ENCODE peak calls at places on chromosome 4, in four cellular contexts. One of them, this sample, is unnamed.

GRCh38 chr4:138053601-138054322 is 188.4 kb downstream of the SLC7A11 start:
- DNase-seq in AG04450: peak
- DNase-seq in lower lobe of right lung: no peak
- DNase-seq in suprapubic skin: no peak
- DNase-seq in this sample: peak

GRCh38 chr4:51906167-51906647 is 63.3 kb downstream of the DCUN1D4 start:
- DNase-seq in AG04450: no peak
- DNase-seq in lower lobe of right lung: no peak
- DNase-seq in suprapubic skin: no peak
- DNase-seq in this sample: no peak

GRCh38 chr4:1451106-1451751 is 45.0 kb upstream of the NKX1-1 start:
- DNase-seq in AG04450: no peak
- DNase-seq in lower lobe of right lung: peak
- DNase-seq in suprapubic skin: peak
- DNase-seq in this sample: no peak

GRCh38 chr4:140092094-140092820 is 61.7 kb downstream of the MAML3 start:
- DNase-seq in AG04450: no peak
- DNase-seq in lower lobe of right lung: peak
- DNase-seq in suprapubic skin: peak
- DNase-seq in this sample: no peak

GRCh38 chr4:114005569-114006442 is 26.4 kb upstream of the ARSJ start:
- DNase-seq in AG04450: peak
- DNase-seq in lower lobe of right lung: no peak
- DNase-seq in suprapubic skin: no peak
- DNase-seq in this sample: peak

GRCh38 chr4:95732061-95732460 is 107.8 kb upstream of the PDHA2 start:
- DNase-seq in AG04450: no peak
- DNase-seq in lower lobe of right lung: no peak
- DNase-seq in suprapubic skin: no peak
- DNase-seq in this sample: no peak

GRCh38 chr4:58144721-58145120 is 1034.5 kb upstream of the IGFBP7 start:
- DNase-seq in AG04450: no peak
- DNase-seq in lower lobe of right lung: no peak
- DNase-seq in suprapubic skin: no peak
- DNase-seq in this sample: no peak

GRCh38 chr4:2592572-2592971 is 56.1 kb downstream of the FAM193A start:
- DNase-seq in AG04450: no peak
- DNase-seq in lower lobe of right lung: no peak
- DNase-seq in suprapubic skin: no peak
- DNase-seq in this sample: no peak

GRCh38 chr4:169070071-169070894 is 60.2 kb upstream of the CBR4 start:
- DNase-seq in AG04450: no peak
- DNase-seq in lower lobe of right lung: no peak
- DNase-seq in suprapubic skin: no peak
- DNase-seq in this sample: peak

GRCh38 chr4:147808447-147808846 is 76.6 kb downstream of the ARHGAP10 start:
- DNase-seq in AG04450: no peak
- DNase-seq in lower lobe of right lung: no peak
- DNase-seq in suprapubic skin: no peak
- DNase-seq in this sample: no peak

GRCh38 chr4:25845841-25846653 is 16.7 kb downstream of the SEL1L3 start:
- DNase-seq in AG04450: no peak
- DNase-seq in lower lobe of right lung: no peak
- DNase-seq in suprapubic skin: no peak
- DNase-seq in this sample: no peak

GRCh38 chr4:76308548-76308947 is 2.0 kb downstream of the STBD1 start:
- DNase-seq in AG04450: no peak
- DNase-seq in lower lobe of right lung: no peak
- DNase-seq in suprapubic skin: no peak
- DNase-seq in this sample: no peak

GRCh38 chr4:82811838-82812672 is 13.5 kb upstream of the SCD5 start:
- DNase-seq in AG04450: no peak
- DNase-seq in lower lobe of right lung: no peak
- DNase-seq in suprapubic skin: no peak
- DNase-seq in this sample: no peak

GRCh38 chr4:23728393-23728792 is 161.5 kb downstream of the PPARGC1A start:
- DNase-seq in AG04450: peak
- DNase-seq in lower lobe of right lung: no peak
- DNase-seq in suprapubic skin: no peak
- DNase-seq in this sample: peak

GRCh38 chr4:74540193-74540592 is 95.3 kb downstream of the AREG start:
- DNase-seq in AG04450: no peak
- DNase-seq in lower lobe of right lung: no peak
- DNase-seq in suprapubic skin: no peak
- DNase-seq in this sample: no peak

GRCh38 chr4:15414601-15415091 is 13.2 kb upstream of the C1QTNF7 start:
- DNase-seq in AG04450: no peak
- DNase-seq in lower lobe of right lung: no peak
- DNase-seq in suprapubic skin: no peak
- DNase-seq in this sample: peak

GRCh38 chr4:147794787-147795413 is 63.0 kb downstream of the ARHGAP10 start:
- DNase-seq in AG04450: no peak
- DNase-seq in lower lobe of right lung: no peak
- DNase-seq in suprapubic skin: no peak
- DNase-seq in this sample: no peak

GRCh38 chr4:169226565-169226964 is 44.2 kb downstream of the SH3RF1 start:
- DNase-seq in AG04450: no peak
- DNase-seq in lower lobe of right lung: no peak
- DNase-seq in suprapubic skin: no peak
- DNase-seq in this sample: no peak

GRCh38 chr4:125735107-125735506 is 420.4 kb downstream of the FAT4 start:
- DNase-seq in AG04450: peak
- DNase-seq in lower lobe of right lung: no peak
- DNase-seq in suprapubic skin: no peak
- DNase-seq in this sample: peak

GRCh38 chr4:104449537-104449936 is 45.2 kb downstream of the CXXC4 start:
- DNase-seq in AG04450: no peak
- DNase-seq in lower lobe of right lung: no peak
- DNase-seq in suprapubic skin: no peak
- DNase-seq in this sample: no peak

DNA sequence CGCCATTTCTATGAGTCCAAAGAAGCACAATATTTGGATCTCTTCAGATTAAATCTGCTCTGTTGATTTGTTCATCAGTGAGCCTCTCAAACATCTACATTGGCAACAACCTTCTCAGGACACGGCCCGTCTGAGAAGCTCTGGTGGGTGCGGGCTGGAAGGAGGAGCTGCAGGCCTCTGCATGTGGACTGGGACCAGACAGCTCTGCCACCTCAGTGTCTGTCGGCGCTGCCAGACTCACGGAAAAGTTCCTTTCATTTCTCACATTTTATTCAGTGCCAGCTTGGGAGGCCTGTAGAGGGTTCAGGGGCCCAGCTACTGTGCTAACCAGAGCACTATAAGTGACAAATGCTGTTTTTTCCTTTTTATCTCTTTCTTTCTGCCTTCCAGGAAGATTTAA is 23.0 kb upstream of the HOPX start:
- DNase-seq in AG04450: no peak
- DNase-seq in lower lobe of right lung: no peak
- DNase-seq in suprapubic skin: no peak
- DNase-seq in this sample: no peak
- H3K4me3 ChIP-seq in AG04450: no peak
- H3K4me3 ChIP-seq in lower lobe of right lung: no peak
- H3K4me3 ChIP-seq in suprapubic skin: no peak
- H3K4me3 ChIP-seq in this sample: no peak

GRCh38 chr4:64584981-64585557 is 175.8 kb upstream of the TECRL start:
- DNase-seq in AG04450: no peak
- DNase-seq in lower lobe of right lung: no peak
- DNase-seq in suprapubic skin: no peak
- DNase-seq in this sample: no peak
- TF ChIP-seq CTCF in AG04450: peak
- TF ChIP-seq CTCF in lower lobe of right lung: peak
- TF ChIP-seq CTCF in suprapubic skin: no peak
- TF ChIP-seq CTCF in this sample: peak

DNA sequence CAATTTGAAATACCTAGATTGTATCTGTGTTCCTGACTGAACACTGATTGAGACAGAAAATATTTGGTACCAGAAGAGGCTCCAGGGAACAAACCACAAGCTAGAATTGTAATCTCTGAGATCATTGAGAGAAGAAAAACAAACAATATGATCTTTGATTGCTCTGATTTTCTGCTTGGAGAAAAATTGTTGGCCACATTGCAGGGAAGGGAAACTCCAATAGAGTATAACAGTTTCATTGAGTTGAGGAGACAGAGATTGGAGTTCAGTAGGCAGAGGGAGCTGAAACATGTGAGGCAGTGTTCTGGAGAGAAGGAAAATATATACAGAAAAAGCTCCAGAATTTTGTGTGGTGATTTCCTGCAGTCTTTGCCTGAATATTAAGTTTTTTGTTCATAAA is 158.2 kb downstream of the C4orf33 start:
- DNase-seq in AG04450: no peak
- DNase-seq in lower lobe of right lung: no peak
- DNase-seq in suprapubic skin: no peak
- DNase-seq in this sample: no peak
- H3K4me3 ChIP-seq in AG04450: no peak
- H3K4me3 ChIP-seq in lower lobe of right lung: no peak
- H3K4me3 ChIP-seq in suprapubic skin: no peak
- H3K4me3 ChIP-seq in this sample: no peak

GRCh38 chr4:144611850-144612249 is 34.1 kb upstream of the HHIP start:
- DNase-seq in AG04450: no peak
- DNase-seq in lower lobe of right lung: no peak
- DNase-seq in suprapubic skin: no peak
- DNase-seq in this sample: no peak
- TF ChIP-seq CTCF in AG04450: peak
- TF ChIP-seq CTCF in lower lobe of right lung: no peak
- TF ChIP-seq CTCF in suprapubic skin: no peak
- TF ChIP-seq CTCF in this sample: peak

DNA sequence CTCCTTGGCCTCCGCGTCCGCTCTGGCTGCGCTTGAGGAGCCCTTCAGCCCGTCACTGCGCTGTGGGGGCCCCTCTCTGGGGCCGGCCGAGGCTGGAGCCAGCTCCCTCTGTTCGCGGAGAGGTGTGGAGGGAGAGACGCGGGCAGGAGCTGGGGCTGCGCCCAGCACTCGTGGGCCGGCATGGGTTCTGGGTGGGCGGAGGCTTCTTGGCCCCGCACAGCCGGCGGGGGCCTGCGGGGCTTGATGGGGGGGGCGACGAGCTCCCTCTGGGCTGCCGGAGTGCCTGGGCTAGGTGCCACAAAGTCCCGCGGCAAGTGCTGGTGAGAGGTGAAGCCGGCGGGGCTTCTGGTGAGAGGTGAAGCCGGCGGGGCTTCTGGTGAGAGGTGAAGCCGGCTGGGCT is 61.9 kb downstream of the ANKRD50 start:
- DNase-seq in AG04450: no peak
- DNase-seq in lower lobe of right lung: no peak
- DNase-seq in suprapubic skin: no peak
- DNase-seq in this sample: no peak
- H3K4me3 ChIP-seq in AG04450: no peak
- H3K4me3 ChIP-seq in lower lobe of right lung: no peak
- H3K4me3 ChIP-seq in suprapubic skin: no peak
- H3K4me3 ChIP-seq in this sample: no peak